ENCODE peak calls at places on chromosomes 11 and 22, in eight cellular contexts. Y is right cardiac atrium; B is left lung; F is right atrium auricular region; X is CD8-positive, alpha-beta memory T cell; R is neuronal stem cell; M is iPS DF 6.9; O is ascending aorta. S is an unnamed sample.

GRCh38 chr11:34744511-34744910 is 123.6 kb downstream of the EHF start:
- DNase-seq in Y (no peak), F (no peak), B (no peak), X (no peak), M (no peak), O (no peak), R (no peak), S (no peak)

GRCh38 chr11:76836613-76837291 is 24.0 kb upstream of the ACER3 start:
- DNase-seq in R (no peak), M (no peak), Y (no peak), X (no peak), B (no peak), F (no peak), O (no peak), S (no peak)

GRCh38 chr22:22520020-22520656 is at the start of gene ZNF280A:
- DNase-seq in F (no peak), R (no peak), M (no peak), B (no peak), O (no peak), X (no peak), Y (no peak), S (no peak)

GRCh38 chr11:126890561-126890960 is 110.0 kb downstream of the KIRREL3 start:
- DNase-seq in F (no peak), Y (no peak), M (no peak), B (no peak), X (no peak), O (no peak), R (no peak), S (no peak)

GRCh38 chr22:22974156-22974555 is 86.5 kb downstream of the IGLL5 start:
- DNase-seq in B (no peak), O (no peak), M (no peak), F (no peak), X (no peak), Y (no peak), R (no peak), S (no peak)

GRCh38 chr11:14362613-14363012 is 3.6 kb upstream of the RRAS2 start:
- DNase-seq in R (no peak), O (no peak), B (no peak), X (no peak), Y (no peak), F (peak; percentile 55), M (no peak), S (no peak)

GRCh38 chr11:92211576-92212167 is 12.9 kb upstream of the FAT3 start:
- DNase-seq in X (no peak), M (no peak), O (no peak), B (no peak), Y (peak; percentile 55), F (no peak), R (peak; percentile 33), S (peak; percentile 7)

GRCh38 chr22:44573451-44573850 is 75.4 kb upstream of the RTL6 start:
- DNase-seq in F (no peak), M (no peak), R (no peak), O (no peak), X (no peak), B (no peak), Y (no peak), S (no peak)

GRCh38 chr11:123601136-123601535 is 53.3 kb downstream of the SCN3B start:
- DNase-seq in F (no peak), X (no peak), Y (no peak), B (no peak), R (no peak), M (no peak), O (no peak), S (no peak)

GRCh38 chr22:40720538-40721256 is 41.4 kb downstream of the MCHR1 start:
- DNase-seq in F (no peak), M (no peak), B (no peak), O (no peak), R (no peak), X (no peak), Y (no peak), S (no peak)

GRCh38 chr11:1691027-1691877 is 5.7 kb upstream of the KRTAP5-6 start:
- DNase-seq in Y (no peak), B (no peak), M (no peak), X (no peak), O (no peak), R (no peak), F (no peak), S (no peak)

GRCh38 chr11:60485987-60486386 is 6.6 kb upstream of the MS4A12 start:
- DNase-seq in X (no peak), F (no peak), O (no peak), R (peak; percentile 9), B (no peak), Y (peak; percentile 12), M (no peak), S (no peak)

DNA sequence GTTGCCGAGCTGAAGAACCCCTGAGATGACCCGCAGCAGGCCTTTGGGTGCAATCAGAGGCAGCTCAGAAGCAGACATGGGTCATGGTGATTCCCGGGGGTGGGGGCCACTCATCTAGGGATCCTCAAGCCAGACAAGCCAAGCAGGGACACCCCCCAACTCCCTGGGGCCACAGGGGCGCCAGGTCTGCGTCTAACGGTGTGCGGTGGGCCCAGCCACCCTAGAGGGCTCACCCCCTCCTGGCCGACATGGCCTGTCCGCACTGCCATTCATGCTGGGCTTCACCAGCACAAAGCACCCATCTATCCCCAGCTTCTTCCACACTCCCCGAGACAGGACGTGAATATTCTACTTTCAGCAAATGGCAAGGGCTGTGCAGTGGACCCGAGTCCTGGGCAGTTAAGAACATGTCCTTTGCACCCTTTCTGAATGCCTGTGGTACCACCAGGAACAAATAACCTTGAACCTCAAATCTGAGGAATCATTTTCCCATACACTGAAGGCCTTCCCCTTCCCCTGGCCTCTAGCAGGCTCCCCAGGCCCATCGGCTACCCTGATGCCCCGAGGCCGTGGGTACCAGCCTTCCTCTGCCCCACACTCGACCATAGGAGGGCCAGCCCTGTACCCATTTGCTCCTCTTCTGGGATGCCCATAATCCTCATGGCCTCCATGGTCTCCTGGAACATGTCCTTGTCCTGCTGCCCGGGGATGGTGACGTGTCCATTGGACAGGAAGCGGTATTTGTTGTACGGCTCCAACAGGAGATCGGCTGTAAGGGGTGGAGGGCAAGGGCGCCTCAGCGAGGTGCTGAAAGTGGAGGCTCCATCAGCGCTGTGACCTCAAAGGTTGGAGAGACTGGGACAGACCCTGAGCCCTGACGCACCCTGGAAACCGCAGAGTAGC is 66.9 kb downstream of the APOL1 start:
- DNase-seq in X (no peak), F (no peak), M (no peak), R (no peak), O (no peak), B (no peak), Y (peak; percentile 56), S (no peak)
- H3K27ac ChIP-seq in X (no peak overlapping the region), F (peak overlapping the region; percentile 98), M (no peak overlapping the region), R (no peak overlapping the region), O (peak overlapping the region; percentile 99), B (peak overlapping the region; percentile 48), Y (peak overlapping the region; percentile 35), S (peak overlapping the region; percentile 52)

GRCh38 chr11:61793829-61794204 is 1.1 kb downstream of the FEN1 start:
- DNase-seq in Y (no peak), R (no peak), X (no peak), M (no peak), O (no peak), F (no peak), B (no peak), S (no peak)
- H3K4me3 ChIP-seq in Y (no peak overlapping the region), R (peak overlapping the region; percentile 98), X (no peak overlapping the region), M (peak overlapping the region; percentile 64), O (no peak overlapping the region), F (no peak overlapping the region), B (no peak overlapping the region), S (peak overlapping the region; percentile 96)

DNA sequence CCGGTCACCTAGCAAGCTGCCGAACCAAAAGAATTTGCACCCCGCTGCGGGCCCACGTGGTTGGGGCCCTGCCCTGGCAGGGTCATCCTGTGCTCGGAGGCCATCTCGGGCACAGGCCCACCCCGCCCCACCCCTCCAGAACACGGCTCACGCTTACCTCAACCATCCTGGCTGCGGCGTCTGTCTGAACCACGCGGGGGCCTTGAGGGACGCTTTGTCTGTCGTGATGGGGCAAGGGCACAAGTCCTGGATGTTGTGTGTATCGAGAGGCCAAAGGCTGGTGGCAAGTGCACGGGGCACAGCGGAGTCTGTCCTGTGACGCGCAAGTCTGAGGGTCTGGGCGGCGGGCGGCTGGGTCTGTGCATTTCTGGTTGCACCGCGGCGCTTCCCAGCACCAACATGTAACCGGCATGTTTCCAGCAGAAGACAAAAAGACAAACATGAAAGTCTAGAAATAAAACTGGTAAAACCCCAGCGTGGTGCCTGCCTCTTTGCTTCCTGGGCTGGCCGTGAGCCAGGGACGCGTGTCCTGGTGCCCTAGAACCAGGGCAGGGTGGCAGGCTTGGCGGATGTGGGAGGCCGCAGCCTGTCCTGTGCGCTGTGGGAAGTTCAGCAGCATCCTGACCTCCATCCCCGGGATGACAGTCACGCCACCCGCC is 13.2 kb downstream of the CCND1 start:
- DNase-seq in O (no peak), R (no peak), X (peak; percentile 38), Y (peak; percentile 58), B (no peak), F (no peak), M (no peak), S (no peak)
- H3K27ac ChIP-seq in O (no peak overlapping the region), R (no peak overlapping the region), X (no peak overlapping the region), Y (no peak overlapping the region), B (no peak overlapping the region), F (no peak overlapping the region), M (no peak overlapping the region), S (peak overlapping the region; percentile 21)

GRCh38 chr11:64448599-64449380 is 89.8 kb downstream of the RPS6KA4 start:
- DNase-seq in B (peak; percentile 87), O (peak; percentile 51), R (peak; percentile 75), Y (peak; percentile 94), F (peak; percentile 79), M (no peak), X (peak; percentile 77), S (no peak)

GRCh38 chr11:64450168-64450560 is 91.2 kb downstream of the RPS6KA4 start:
- DNase-seq in X (no peak), R (no peak), M (no peak), F (no peak), O (no peak), B (no peak), Y (no peak), S (no peak)

GRCh38 chr11:64451856-64452255 is 92.9 kb downstream of the RPS6KA4 start:
- DNase-seq in R (no peak), F (no peak), B (no peak), O (no peak), X (no peak), Y (no peak), M (no peak), S (no peak)

GRCh38 chr11:64447717-64448598 is 89.0 kb downstream of the RPS6KA4 start:
- DNase-seq in Y (peak; percentile 84), R (no peak), X (no peak), F (no peak), O (peak; percentile 25), B (peak; percentile 58), M (no peak), S (no peak)

DNA sequence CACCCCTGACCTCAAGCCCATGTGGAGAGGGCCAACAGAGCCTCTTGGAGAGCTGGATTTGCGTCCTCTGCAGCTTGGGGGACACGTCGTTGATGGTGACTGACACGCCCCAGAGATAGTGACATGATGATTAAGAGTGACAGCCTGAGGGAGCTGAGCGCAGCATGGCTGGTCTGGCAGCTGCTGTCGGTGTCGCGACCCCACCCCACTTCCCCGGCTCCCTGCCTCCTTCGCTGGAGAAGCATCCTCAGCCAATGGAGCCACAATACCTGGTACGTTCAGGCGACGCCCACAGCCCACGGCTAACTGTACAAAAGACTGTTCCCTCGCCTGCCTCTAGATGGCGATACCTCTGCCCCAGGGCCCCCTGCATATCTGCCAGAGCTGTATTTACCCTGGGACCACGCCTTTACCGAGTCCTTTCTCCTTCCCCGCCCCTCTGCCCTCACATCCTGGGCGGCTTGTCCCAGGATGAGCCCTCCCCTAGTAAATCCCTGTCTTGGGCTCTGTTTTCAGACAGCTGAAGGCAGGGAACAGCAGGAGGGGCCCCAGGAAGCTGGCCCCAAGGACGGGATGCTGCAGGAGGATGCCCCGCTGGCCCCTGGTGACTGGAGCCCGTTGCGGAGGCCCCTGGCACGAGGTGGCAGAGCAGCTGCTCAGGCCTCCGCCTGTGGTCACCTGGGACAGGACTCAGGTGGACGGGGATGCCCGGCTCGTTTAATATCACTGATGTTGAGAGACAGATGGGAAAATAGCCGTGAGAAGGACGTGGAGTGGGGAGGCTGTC is 90.6 kb downstream of the RPS6KA4 start:
- DNase-seq in X (peak; percentile 74), M (peak; percentile 66), B (peak; percentile 55), R (peak; percentile 74), O (no peak), Y (peak; percentile 70), F (no peak), S (no peak)
- H3K4me3 ChIP-seq in X (peak overlapping the region; percentile 72), M (peak overlapping the region; percentile 20), B (peak overlapping the region; percentile 5), R (no peak overlapping the region), O (peak overlapping the region; percentile 39), Y (no peak overlapping the region), F (no peak overlapping the region), S (no peak overlapping the region)

S was measured in AG04450.